ENCODE peak calls at places on chromosomes 7 and 10, in ten cellular contexts. One of them, this sample, is unnamed.

GRCh38 chr7:130733866-130734524 is at the start of gene KLF14:
- DNase-seq in upper lobe of right lung: peak
- DNase-seq in Calu3: peak
- DNase-seq in GM23338: peak
- DNase-seq in B cell: peak
- DNase-seq in ovary: peak
- DNase-seq in AG10803: no peak
- DNase-seq in NB4: peak
- DNase-seq in HCT116: peak
- DNase-seq in GM06990: no peak
- DNase-seq in this sample: peak

GRCh38 chr10:22453948-22454347 is 108.7 kb downstream of the SPAG6 start:
- DNase-seq in upper lobe of right lung: no peak
- DNase-seq in Calu3: no peak
- DNase-seq in GM23338: no peak
- DNase-seq in B cell: no peak
- DNase-seq in ovary: no peak
- DNase-seq in AG10803: no peak
- DNase-seq in NB4: no peak
- DNase-seq in HCT116: no peak
- DNase-seq in GM06990: no peak
- DNase-seq in this sample: no peak

GRCh38 chr7:2522780-2523433 is 3.3 kb downstream of the LFNG start:
- DNase-seq in upper lobe of right lung: no peak
- DNase-seq in Calu3: peak
- DNase-seq in GM23338: peak
- DNase-seq in B cell: no peak
- DNase-seq in ovary: no peak
- DNase-seq in AG10803: peak
- DNase-seq in NB4: no peak
- DNase-seq in HCT116: peak
- DNase-seq in GM06990: no peak
- DNase-seq in this sample: peak

GRCh38 chr10:36187382-36188042 is 545.4 kb upstream of the FZD8 start:
- DNase-seq in upper lobe of right lung: no peak
- DNase-seq in Calu3: no peak
- DNase-seq in GM23338: peak
- DNase-seq in B cell: no peak
- DNase-seq in ovary: no peak
- DNase-seq in AG10803: no peak
- DNase-seq in NB4: no peak
- DNase-seq in HCT116: no peak
- DNase-seq in GM06990: no peak
- DNase-seq in this sample: no peak

GRCh38 chr7:143497008-143497795 is 19.5 kb downstream of the TAS2R41 start:
- DNase-seq in upper lobe of right lung: no peak
- DNase-seq in Calu3: no peak
- DNase-seq in GM23338: no peak
- DNase-seq in B cell: no peak
- DNase-seq in ovary: no peak
- DNase-seq in AG10803: no peak
- DNase-seq in NB4: no peak
- DNase-seq in HCT116: no peak
- DNase-seq in GM06990: no peak
- DNase-seq in this sample: no peak

GRCh38 chr10:11140963-11141362 is 123.3 kb downstream of the CELF2 start:
- DNase-seq in upper lobe of right lung: no peak
- DNase-seq in Calu3: no peak
- DNase-seq in GM23338: no peak
- DNase-seq in B cell: no peak
- DNase-seq in ovary: no peak
- DNase-seq in AG10803: no peak
- DNase-seq in NB4: no peak
- DNase-seq in HCT116: no peak
- DNase-seq in GM06990: no peak
- DNase-seq in this sample: no peak

GRCh38 chr7:50208335-50208982 is 96.1 kb upstream of the IKZF1 start:
- DNase-seq in upper lobe of right lung: no peak
- DNase-seq in Calu3: no peak
- DNase-seq in GM23338: no peak
- DNase-seq in B cell: no peak
- DNase-seq in ovary: no peak
- DNase-seq in AG10803: no peak
- DNase-seq in NB4: peak
- DNase-seq in HCT116: no peak
- DNase-seq in GM06990: no peak
- DNase-seq in this sample: no peak

GRCh38 chr7:130387628-130388403 is 7.5 kb downstream of the CPA1 start:
- DNase-seq in upper lobe of right lung: no peak
- DNase-seq in Calu3: no peak
- DNase-seq in GM23338: no peak
- DNase-seq in B cell: no peak
- DNase-seq in ovary: no peak
- DNase-seq in AG10803: peak
- DNase-seq in NB4: no peak
- DNase-seq in HCT116: no peak
- DNase-seq in GM06990: no peak
- DNase-seq in this sample: no peak

GRCh38 chr7:50679218-50680007 is 103.3 kb downstream of the GRB10 start:
- DNase-seq in upper lobe of right lung: no peak
- DNase-seq in Calu3: no peak
- DNase-seq in GM23338: peak
- DNase-seq in B cell: no peak
- DNase-seq in ovary: no peak
- DNase-seq in AG10803: peak
- DNase-seq in NB4: peak
- DNase-seq in HCT116: peak
- DNase-seq in GM06990: no peak
- DNase-seq in this sample: peak

GRCh38 chr7:49523870-49524269 is 249.6 kb upstream of the VWC2 start:
- DNase-seq in upper lobe of right lung: no peak
- DNase-seq in Calu3: no peak
- DNase-seq in GM23338: no peak
- DNase-seq in B cell: no peak
- DNase-seq in ovary: no peak
- DNase-seq in AG10803: no peak
- DNase-seq in NB4: no peak
- DNase-seq in HCT116: no peak
- DNase-seq in GM06990: no peak
- DNase-seq in this sample: no peak

GRCh38 chr7:4894482-4894881 is 11.0 kb upstream of the RADIL start:
- DNase-seq in upper lobe of right lung: no peak
- DNase-seq in Calu3: no peak
- DNase-seq in GM23338: peak
- DNase-seq in B cell: no peak
- DNase-seq in ovary: no peak
- DNase-seq in AG10803: no peak
- DNase-seq in NB4: no peak
- DNase-seq in HCT116: no peak
- DNase-seq in GM06990: no peak
- DNase-seq in this sample: no peak

GRCh38 chr10:23694921-23695824 is 256.3 kb downstream of the OTUD1 start:
- DNase-seq in upper lobe of right lung: no peak
- DNase-seq in Calu3: no peak
- DNase-seq in GM23338: peak
- DNase-seq in B cell: no peak
- DNase-seq in ovary: no peak
- DNase-seq in AG10803: no peak
- DNase-seq in NB4: no peak
- DNase-seq in HCT116: no peak
- DNase-seq in GM06990: peak
- DNase-seq in this sample: no peak

GRCh38 chr7:33814958-33815735 is 90.2 kb upstream of the BMPER start:
- DNase-seq in upper lobe of right lung: no peak
- DNase-seq in Calu3: no peak
- DNase-seq in GM23338: no peak
- DNase-seq in B cell: no peak
- DNase-seq in ovary: peak
- DNase-seq in AG10803: no peak
- DNase-seq in NB4: no peak
- DNase-seq in HCT116: no peak
- DNase-seq in GM06990: no peak
- DNase-seq in this sample: no peak

GRCh38 chr7:24975647-24976260 is 4.2 kb downstream of the OSBPL3 start:
- DNase-seq in upper lobe of right lung: no peak
- DNase-seq in Calu3: no peak
- DNase-seq in GM23338: no peak
- DNase-seq in B cell: no peak
- DNase-seq in ovary: no peak
- DNase-seq in AG10803: peak
- DNase-seq in NB4: no peak
- DNase-seq in HCT116: no peak
- DNase-seq in GM06990: no peak
- DNase-seq in this sample: no peak

GRCh38 chr10:6912424-6912823 is 332.3 kb upstream of the PRKCQ start:
- DNase-seq in upper lobe of right lung: no peak
- DNase-seq in Calu3: no peak
- DNase-seq in GM23338: no peak
- DNase-seq in B cell: no peak
- DNase-seq in ovary: no peak
- DNase-seq in AG10803: no peak
- DNase-seq in NB4: peak
- DNase-seq in HCT116: no peak
- DNase-seq in GM06990: peak
- DNase-seq in this sample: peak

GRCh38 chr7:133854739-133855138 is 272.4 kb upstream of the LRGUK start:
- DNase-seq in upper lobe of right lung: no peak
- DNase-seq in Calu3: peak
- DNase-seq in GM23338: peak
- DNase-seq in B cell: no peak
- DNase-seq in ovary: no peak
- DNase-seq in AG10803: peak
- DNase-seq in NB4: peak
- DNase-seq in HCT116: peak
- DNase-seq in GM06990: no peak
- DNase-seq in this sample: peak
- TF ChIP-seq CTCF in upper lobe of right lung: peak
- TF ChIP-seq CTCF in Calu3: no peak
- TF ChIP-seq CTCF in GM23338: peak
- TF ChIP-seq CTCF in B cell: no peak
- TF ChIP-seq CTCF in ovary: no peak
- TF ChIP-seq CTCF in AG10803: peak
- TF ChIP-seq CTCF in NB4: peak
- TF ChIP-seq CTCF in HCT116: peak
- TF ChIP-seq CTCF in GM06990: peak
- TF ChIP-seq CTCF in this sample: peak

DNA sequence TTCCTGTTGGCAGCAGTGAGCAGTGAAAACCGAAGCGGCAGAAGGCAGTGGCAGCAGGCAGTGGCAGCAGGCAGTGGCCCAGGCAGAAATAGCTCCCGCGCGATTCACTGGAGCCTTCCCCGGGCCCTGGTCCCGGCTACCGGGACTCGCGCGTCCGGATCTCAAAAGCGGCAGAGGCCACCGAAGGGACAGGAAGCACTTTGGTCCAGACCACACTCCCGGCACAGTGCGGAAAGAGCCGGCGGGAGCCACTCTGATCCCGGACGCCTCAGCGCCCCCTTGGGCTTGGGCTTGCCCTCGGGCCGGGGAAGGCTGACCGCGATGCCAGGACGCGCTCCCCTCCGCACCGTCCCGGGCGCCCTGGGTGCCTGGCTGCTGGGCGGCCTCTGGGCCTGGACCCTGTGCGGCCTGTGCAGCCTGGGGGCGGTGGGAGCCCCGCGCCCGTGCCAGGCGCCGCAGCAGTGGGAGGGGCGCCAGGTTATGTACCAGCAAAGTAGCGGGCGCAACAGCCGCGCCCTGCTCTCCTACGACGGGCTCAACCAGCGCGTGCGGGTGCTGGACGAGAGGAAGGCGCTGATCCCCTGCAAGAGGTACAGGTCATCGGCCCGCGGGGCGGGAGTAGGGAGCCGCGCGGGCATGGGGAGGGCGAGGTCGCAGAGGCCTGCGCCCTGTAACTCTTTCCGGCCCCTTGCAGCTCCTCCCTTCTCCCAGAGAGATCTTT is at the start of gene EPDR1:
- DNase-seq in upper lobe of right lung: peak
- DNase-seq in Calu3: peak
- DNase-seq in GM23338: peak
- DNase-seq in B cell: no peak
- DNase-seq in ovary: peak
- DNase-seq in AG10803: peak
- DNase-seq in NB4: peak
- DNase-seq in HCT116: peak
- DNase-seq in GM06990: peak
- DNase-seq in this sample: no peak
- TF ChIP-seq CTCF in upper lobe of right lung: peak
- TF ChIP-seq CTCF in Calu3: peak
- TF ChIP-seq CTCF in GM23338: peak
- TF ChIP-seq CTCF in B cell: no peak
- TF ChIP-seq CTCF in ovary: no peak
- TF ChIP-seq CTCF in AG10803: no peak
- TF ChIP-seq CTCF in NB4: peak
- TF ChIP-seq CTCF in HCT116: peak
- TF ChIP-seq CTCF in GM06990: peak
- TF ChIP-seq CTCF in this sample: no peak

DNA sequence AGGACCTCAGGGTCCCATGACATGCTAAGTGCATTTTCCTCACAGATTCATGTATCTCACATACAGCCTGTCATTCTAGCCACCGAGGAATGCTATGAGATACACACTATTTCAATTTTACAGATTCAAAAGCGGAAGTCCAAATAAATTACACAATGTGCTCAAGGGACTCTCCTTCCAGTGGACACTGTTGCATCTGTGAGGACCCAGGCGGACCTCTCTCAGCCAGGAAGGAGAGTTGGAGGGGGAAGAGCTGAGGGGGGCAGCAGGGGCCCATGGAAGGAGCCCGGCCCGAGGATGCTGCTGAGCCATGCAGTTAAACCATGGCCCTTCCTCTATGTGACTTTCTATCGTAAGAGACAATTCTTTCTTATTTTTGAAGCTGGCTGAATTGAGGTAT is 93.6 kb downstream of the VOPP1 start:
- DNase-seq in upper lobe of right lung: no peak
- DNase-seq in Calu3: no peak
- DNase-seq in GM23338: no peak
- DNase-seq in B cell: no peak
- DNase-seq in ovary: no peak
- DNase-seq in AG10803: no peak
- DNase-seq in NB4: peak
- DNase-seq in HCT116: no peak
- DNase-seq in GM06990: no peak
- DNase-seq in this sample: no peak
- TF ChIP-seq CTCF in upper lobe of right lung: no peak
- TF ChIP-seq CTCF in Calu3: no peak
- TF ChIP-seq CTCF in GM23338: no peak
- TF ChIP-seq CTCF in B cell: no peak
- TF ChIP-seq CTCF in ovary: no peak
- TF ChIP-seq CTCF in AG10803: no peak
- TF ChIP-seq CTCF in NB4: no peak
- TF ChIP-seq CTCF in HCT116: no peak
- TF ChIP-seq CTCF in GM06990: no peak
- TF ChIP-seq CTCF in this sample: no peak

DNA sequence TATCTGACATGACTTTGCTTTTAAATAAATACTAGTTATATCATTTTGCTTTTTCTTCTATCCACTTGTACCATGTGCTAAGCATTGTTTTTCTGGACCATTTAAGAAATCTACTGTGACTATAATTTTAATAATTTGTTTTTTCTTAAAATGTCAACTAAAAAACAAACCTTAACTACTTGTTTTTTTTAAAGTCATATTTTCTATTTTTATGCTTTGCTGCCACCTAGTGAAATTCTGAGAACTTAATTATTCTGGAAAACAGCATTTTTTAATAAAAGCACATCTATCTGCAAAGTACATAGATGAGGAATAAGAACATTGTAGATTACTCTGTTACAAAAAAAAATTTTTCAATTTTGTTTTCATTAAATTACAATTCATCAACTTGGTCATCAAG is 47.4 kb downstream of the ORC5 start:
- DNase-seq in upper lobe of right lung: no peak
- DNase-seq in Calu3: no peak
- DNase-seq in GM23338: peak
- DNase-seq in B cell: no peak
- DNase-seq in ovary: no peak
- DNase-seq in AG10803: peak
- DNase-seq in NB4: peak
- DNase-seq in HCT116: no peak
- DNase-seq in GM06990: no peak
- DNase-seq in this sample: no peak
- TF ChIP-seq CTCF in upper lobe of right lung: peak
- TF ChIP-seq CTCF in Calu3: no peak
- TF ChIP-seq CTCF in GM23338: no peak
- TF ChIP-seq CTCF in B cell: peak
- TF ChIP-seq CTCF in ovary: no peak
- TF ChIP-seq CTCF in AG10803: peak
- TF ChIP-seq CTCF in NB4: no peak
- TF ChIP-seq CTCF in HCT116: peak
- TF ChIP-seq CTCF in GM06990: peak
- TF ChIP-seq CTCF in this sample: peak

This sample was measured in RWPE1.